ENCODE peak calls at places on chromosomes 6 and 20, in seven cellular contexts. W is ovary, P is left ventricle myocardium inferior, H is hepatocyte, J is IMR-90, I is AG10803, Q is A549. G is an unnamed sample.
A peak's percentile ranks its signal among the peaks of the same experiment; 100 is the strongest.

GRCh38 chr6:89547286-89547685 is 91.3 kb downstream of the LYRM2 start:
- DNase-seq in W (no peak), P (no peak), H (no peak), J (no peak), I (no peak), Q (no peak), G (no peak)

GRCh38 chr6:144989319-144990099 is 704.4 kb downstream of the UTRN start:
- DNase-seq in W (no peak), P (no peak), H (no peak), J (no peak), I (peak; percentile 25), Q (no peak), G (no peak)

GRCh38 chr20:36886859-36887778 is 11.2 kb downstream of the TLDC2 start:
- DNase-seq in W (peak; percentile 83), P (peak; percentile 79), H (peak; percentile 90), J (peak; percentile 74), I (peak; percentile 62), Q (peak; percentile 90), G (peak; percentile 75)

GRCh38 chr20:52056203-52057062 is 135.1 kb downstream of the ZFP64 start:
- DNase-seq in W (no peak), P (no peak), H (no peak), J (peak; percentile 95), I (peak; percentile 91), Q (peak; percentile 19), G (peak; percentile 82)

GRCh38 chr6:117955684-117956083 is 48.6 kb downstream of the SLC35F1 start:
- DNase-seq in W (no peak), P (no peak), H (no peak), J (no peak), I (no peak), Q (no peak), G (no peak)

GRCh38 chr6:144083172-144083571 is 12.2 kb downstream of the SF3B5 start:
- DNase-seq in W (no peak), P (no peak), H (no peak), J (no peak), I (no peak), Q (no peak), G (no peak)

GRCh38 chr6:148064406-148065134 is 278.1 kb upstream of the SASH1 start:
- DNase-seq in W (no peak), P (no peak), H (peak; percentile 34), J (peak; percentile 27), I (peak; percentile 21), Q (no peak), G (peak; percentile 35)

GRCh38 chr6:149961728-149962425 is 1.9 kb upstream of the ULBP1 start:
- DNase-seq in W (no peak), P (no peak), H (no peak), J (no peak), I (peak; percentile 17), Q (peak; percentile 36), G (no peak)

GRCh38 chr6:131657630-131658111 is 20.6 kb downstream of the ENPP3 start:
- DNase-seq in W (no peak), P (no peak), H (no peak), J (peak; percentile 85), I (peak; percentile 92), Q (no peak), G (peak; percentile 35)

GRCh38 chr6:117494283-117494682 is 11.8 kb downstream of the DCBLD1 start:
- DNase-seq in W (no peak), P (no peak), H (no peak), J (no peak), I (no peak), Q (no peak), G (no peak)

GRCh38 chr6:21132856-21133610 is 460.5 kb upstream of the SOX4 start:
- DNase-seq in W (no peak), P (no peak), H (no peak), J (no peak), I (no peak), Q (no peak), G (no peak)

GRCh38 chr6:17281100-17281496 is at the start of gene RBM24:
- DNase-seq in W (peak; percentile 69), P (peak; percentile 44), H (peak; percentile 80), J (peak; percentile 79), I (peak; percentile 81), Q (no peak), G (peak; percentile 49)
- H3K4me3 ChIP-seq in W (peak within 1 kb of the TSS; percentile 53), P (peak within 1 kb of the TSS; percentile 86), H (peak within 1 kb of the TSS; percentile 80), J (peak within 1 kb of the TSS; percentile 98), I (peak within 1 kb of the TSS; percentile 92), Q (peak within 1 kb of the TSS; percentile 90), G (peak within 1 kb of the TSS; percentile 67)

GRCh38 chr20:63740070-63740500 is 509 bp downstream of the SLC2A4RG start:
- DNase-seq in W (peak; percentile 71), P (peak; percentile 55), H (peak; percentile 86), J (peak; percentile 7), I (peak; percentile 48), Q (peak; percentile 45), G (peak; percentile 22)

GRCh38 chr20:63739129-63740069 is at the start of gene SLC2A4RG:
- DNase-seq in W (peak; percentile 88), P (peak; percentile 84), H (peak; percentile 96), J (peak; percentile 62), I (peak; percentile 74), Q (peak; percentile 90), G (peak; percentile 59)

GRCh38 chr20:63741354-63741675 is 1.7 kb downstream of the SLC2A4RG start:
- DNase-seq in W (no peak), P (no peak), H (no peak), J (no peak), I (no peak), Q (no peak), G (no peak)

GRCh38 chr20:63741676-63742380 is 2.3 kb downstream of the SLC2A4RG start:
- DNase-seq in W (no peak), P (no peak), H (no peak), J (no peak), I (no peak), Q (no peak), G (no peak)

GRCh38 chr20:63740501-63741353 is 1.2 kb downstream of the SLC2A4RG start:
- DNase-seq in W (peak; percentile 99), P (peak; percentile 95), H (peak; percentile 95), J (peak; percentile 86), I (peak; percentile 89), Q (peak; percentile 94), G (peak; percentile 94)
- TF ChIP-seq CTCF in W (no peak), P (peak; percentile 60), H (peak; percentile 20), J (peak; percentile 21), I (peak; percentile 17), Q (no peak), G (peak; percentile 20)

DNA sequence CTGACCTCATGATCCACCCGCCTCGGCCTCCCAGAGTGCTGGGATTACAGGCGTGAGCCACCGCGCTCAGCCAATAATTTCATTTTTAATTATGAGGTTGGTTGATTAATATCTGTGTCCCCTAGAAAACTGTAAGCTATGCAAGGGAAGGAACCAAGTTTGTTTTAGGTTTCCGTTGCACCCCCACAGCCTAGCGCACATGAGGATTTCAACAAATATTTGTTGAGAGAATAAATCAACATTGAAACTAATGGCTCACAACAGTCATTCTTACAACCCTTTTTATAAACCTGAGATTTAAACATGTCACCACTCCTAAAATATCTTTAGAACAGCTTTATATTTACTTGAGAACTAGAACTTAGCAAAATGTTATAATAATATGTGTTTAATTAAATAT is 114.0 kb upstream of the CARMIL1 start:
- DNase-seq in W (no peak), P (no peak), H (no peak), J (no peak), I (no peak), Q (no peak), G (no peak)
- H3K4me3 ChIP-seq in W (no peak overlapping the region), P (no peak overlapping the region), H (no peak overlapping the region), J (no peak overlapping the region), I (no peak overlapping the region), Q (no peak overlapping the region), G (no peak overlapping the region)

DNA sequence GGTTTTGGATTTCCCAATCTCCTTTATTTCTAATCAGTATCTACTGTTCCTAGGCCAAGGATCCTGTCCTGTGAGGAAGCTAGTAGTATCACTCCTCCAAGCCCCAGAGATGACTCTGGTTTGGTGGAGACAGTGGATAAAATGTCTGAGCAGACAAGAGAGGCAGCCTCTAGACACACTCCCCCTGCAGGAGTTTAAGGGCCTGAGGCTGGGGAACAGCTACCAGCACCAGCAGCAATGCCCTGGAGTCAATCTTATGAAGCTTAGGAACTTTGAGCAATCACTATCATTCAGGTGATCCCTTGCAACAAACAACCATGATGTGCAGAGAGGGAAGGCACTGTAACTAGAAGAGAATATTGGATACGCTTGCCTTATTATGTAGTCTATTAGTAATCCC is 384.7 kb upstream of the ID4 start:
- DNase-seq in W (no peak), P (no peak), H (no peak), J (no peak), I (no peak), Q (no peak), G (no peak)
- TF ChIP-seq CTCF in W (no peak), P (no peak), H (no peak), J (no peak), I (no peak), Q (no peak), G (no peak)

DNA sequence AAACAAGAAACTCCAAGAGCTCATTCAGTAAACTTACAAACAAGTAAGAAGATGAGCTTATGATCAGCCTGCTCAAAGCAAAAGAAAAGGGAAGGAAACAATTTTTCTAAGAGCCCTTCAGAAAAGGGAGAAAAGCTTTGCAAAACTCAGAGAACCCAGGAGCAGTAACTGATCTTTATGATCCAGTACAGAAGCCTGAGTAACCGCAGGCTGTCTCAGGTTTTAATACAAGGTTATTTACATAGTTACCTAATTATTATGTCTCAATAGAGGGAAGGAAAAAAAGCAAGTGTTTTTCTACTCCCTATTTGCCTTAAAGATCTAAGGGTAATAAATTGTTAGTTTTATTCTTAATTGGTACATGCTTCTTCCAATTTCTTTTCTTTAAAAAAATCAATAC is 226.4 kb downstream of the MAFB start:
- DNase-seq in W (no peak), P (no peak), H (no peak), J (no peak), I (no peak), Q (no peak), G (no peak)
- H3K4me3 ChIP-seq in W (no peak overlapping the region), P (no peak overlapping the region), H (no peak overlapping the region), J (no peak overlapping the region), I (no peak overlapping the region), Q (no peak overlapping the region), G (no peak overlapping the region)